ENCODE peak calls at places on chromosomes 5 and 9, in five cellular contexts. M, X, S, N and J are unnamed samples.

GRCh38 chr9:108041551-108041950 is 552.0 kb upstream of the KLF4 start:
- DNase-seq in S (peak), X (no peak), N (no peak), M (no peak), J (peak)

GRCh38 chr5:173198049-173198448 is 37.0 kb downstream of the NKX2-5 start:
- DNase-seq in M (no peak), N (no peak), X (no peak), S (no peak), J (no peak)

GRCh38 chr9:133561976-133562554 is 27.6 kb downstream of the ADAMTSL2 start:
- DNase-seq in X (no peak), N (no peak), M (no peak), S (no peak), J (no peak)

GRCh38 chr5:139443766-139444473 is 4.6 kb upstream of the DNAJC18 start:
- DNase-seq in M (no peak), N (no peak), X (no peak), S (no peak), J (peak)

GRCh38 chr5:181207214-181207959 is 2.4 kb upstream of the TRIM7 start:
- DNase-seq in X (peak), S (peak), N (no peak), M (peak), J (peak)

GRCh38 chr9:94056442-94056974 is 27.8 kb upstream of the PTPDC1 start:
- DNase-seq in X (no peak), S (no peak), N (no peak), M (no peak), J (peak)

GRCh38 chr5:61366841-61367240 is 34.8 kb downstream of the ZSWIM6 start:
- DNase-seq in N (no peak), X (no peak), S (no peak), M (no peak), J (no peak)

GRCh38 chr9:135581636-135582426 is 20.3 kb downstream of the PAEP start:
- DNase-seq in X (no peak), S (no peak), N (no peak), M (no peak), J (no peak)

GRCh38 chr5:105680858-105681257 is 1989.9 kb downstream of the EFNA5 start:
- DNase-seq in M (no peak), S (no peak), N (no peak), X (no peak), J (no peak)

GRCh38 chr9:441131-441530 is 226.5 kb downstream of the DOCK8 start:
- DNase-seq in M (no peak), S (no peak), X (no peak), N (no peak), J (no peak)

DNA sequence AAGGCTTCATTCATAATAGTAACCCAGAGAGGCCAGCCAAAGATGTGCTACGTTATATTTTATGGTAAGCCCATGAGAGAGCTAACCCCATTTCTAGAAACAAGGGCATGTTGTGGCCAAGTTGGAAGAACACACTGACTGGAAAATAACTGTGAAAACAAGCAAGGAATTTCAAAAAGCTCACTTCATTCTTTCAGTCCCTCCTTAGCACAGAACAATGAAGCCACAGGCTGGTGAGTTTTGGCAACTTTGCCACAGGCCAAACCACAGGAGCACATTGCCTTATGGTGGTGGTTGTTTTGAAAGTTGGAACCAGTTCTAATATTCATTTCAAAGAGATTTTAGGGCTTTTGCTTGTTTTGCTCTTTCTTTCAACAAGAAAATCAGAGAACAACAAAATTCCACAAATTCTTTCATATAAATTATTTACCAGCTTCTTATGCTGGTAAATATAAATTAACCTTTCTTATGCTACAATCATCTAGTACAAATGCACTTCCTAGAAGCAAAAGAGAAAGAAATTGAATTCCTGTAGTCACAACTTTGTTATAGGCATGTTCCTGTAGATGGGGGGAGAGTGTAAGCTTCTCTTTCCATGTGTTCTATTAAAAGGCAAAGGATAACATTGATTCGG is 225.4 kb upstream of the RFX3 start:
- DNase-seq in S (peak), M (peak), N (no peak), X (no peak), J (peak)
- TF ChIP-seq MAFK in S (no peak), M (no peak), N (no peak), X (no peak), J (no peak)

GRCh38 chr5:147782053-147783028 is at the start of gene JAKMIP2:
- DNase-seq in X (peak), N (peak), S (no peak), M (no peak), J (peak)
- TF ChIP-seq POLR2A in X (no peak), N (peak), S (no peak), M (no peak), J (no peak)

DNA sequence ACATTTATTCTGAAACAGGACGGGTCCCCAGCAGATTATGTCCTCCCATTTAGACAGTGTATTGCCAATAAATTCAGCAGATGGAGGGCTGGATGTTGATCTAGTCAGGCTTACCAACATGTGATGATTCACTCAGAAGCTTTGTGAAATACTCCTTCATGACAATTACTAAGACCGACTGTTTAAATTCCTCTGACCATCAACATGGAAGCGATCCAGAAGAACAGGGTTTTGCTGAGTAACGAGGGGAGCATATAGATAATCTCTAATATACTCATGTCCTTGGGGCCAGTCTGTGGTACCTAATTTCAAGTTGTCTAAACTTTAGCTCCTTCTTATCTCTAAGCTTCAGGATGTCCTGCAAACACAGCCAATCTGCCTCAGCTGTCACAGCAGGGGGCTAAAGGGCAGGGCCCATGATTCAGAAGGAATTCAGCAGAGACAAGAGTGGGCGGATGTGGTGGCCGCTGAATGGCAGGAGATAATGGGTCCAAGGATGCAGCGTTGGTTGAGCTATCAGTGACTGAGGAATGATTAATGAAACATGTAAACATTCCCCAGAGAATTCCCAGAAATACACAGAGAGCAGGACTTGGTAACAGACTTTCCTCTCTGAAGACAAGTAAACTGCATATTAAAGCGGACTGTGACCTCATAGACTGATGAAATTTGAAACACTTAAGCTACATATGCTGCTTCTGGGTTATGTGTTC is 109.4 kb downstream of the ANKRD55 start:
- DNase-seq in M (peak), S (peak), X (peak), N (peak), J (peak)
- TF ChIP-seq MAFK in M (no peak), S (peak), X (peak), N (no peak), J (peak)

DNA sequence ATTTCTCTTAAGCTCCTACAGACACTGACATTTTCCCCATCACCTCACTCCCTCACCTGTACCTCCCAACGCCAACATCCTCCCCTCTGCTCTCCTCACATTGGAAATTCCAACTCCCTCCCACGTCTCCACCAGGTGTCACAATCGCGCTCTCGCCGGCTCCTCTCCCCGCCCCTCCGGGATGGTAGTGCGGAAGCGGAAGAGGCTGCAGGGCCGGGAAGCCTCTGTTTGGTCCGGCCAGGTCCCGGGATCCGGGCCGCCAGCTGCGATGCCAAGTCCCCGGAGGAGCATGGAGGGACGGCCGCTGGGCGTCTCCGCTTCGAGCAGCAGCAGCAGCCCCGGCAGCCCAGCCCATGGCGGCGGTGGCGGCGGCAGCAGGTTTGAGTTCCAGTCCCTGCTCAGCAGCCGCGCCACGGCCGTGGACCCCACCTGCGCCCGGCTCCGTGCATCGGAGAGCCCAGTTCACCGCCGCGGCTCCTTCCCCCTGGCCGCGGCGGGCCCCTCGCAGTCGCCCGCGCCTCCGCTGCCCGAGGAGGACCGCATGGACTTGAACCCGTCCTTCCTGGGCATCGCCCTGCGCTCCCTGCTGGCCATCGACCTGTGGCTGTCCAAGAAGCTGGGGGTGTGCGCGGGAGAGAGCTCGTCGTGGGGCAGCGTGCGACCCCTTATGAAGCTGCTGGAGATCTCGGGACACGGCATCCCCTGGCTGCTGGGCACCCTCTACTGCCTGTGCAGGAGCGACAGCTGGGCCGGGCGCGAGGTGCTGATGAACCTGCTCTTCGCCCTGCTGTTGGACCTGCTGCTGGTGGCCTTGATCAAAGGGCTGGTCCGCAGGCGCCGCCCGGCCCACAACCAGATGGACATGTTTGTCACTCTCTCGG is at the start of gene PLPP6:
- DNase-seq in S (peak), N (peak), X (peak), M (peak), J (peak)
- TF ChIP-seq POLR2A in S (peak), N (peak), X (peak), M (peak), J (peak)

GRCh38 chr5:10736354-10736753 is 24.7 kb downstream of the DAP start:
- DNase-seq in N (no peak), S (no peak), M (no peak), X (no peak), J (no peak)

GRCh38 chr5:10733426-10733825 is 27.6 kb downstream of the DAP start:
- DNase-seq in X (no peak), M (no peak), S (no peak), N (no peak), J (no peak)

GRCh38 chr5:10735569-10736255 is 25.3 kb downstream of the DAP start:
- DNase-seq in X (no peak), M (no peak), N (no peak), S (no peak), J (no peak)

GRCh38 chr5:10734832-10735231 is 26.2 kb downstream of the DAP start:
- DNase-seq in S (no peak), X (no peak), M (no peak), N (no peak), J (no peak)

DNA sequence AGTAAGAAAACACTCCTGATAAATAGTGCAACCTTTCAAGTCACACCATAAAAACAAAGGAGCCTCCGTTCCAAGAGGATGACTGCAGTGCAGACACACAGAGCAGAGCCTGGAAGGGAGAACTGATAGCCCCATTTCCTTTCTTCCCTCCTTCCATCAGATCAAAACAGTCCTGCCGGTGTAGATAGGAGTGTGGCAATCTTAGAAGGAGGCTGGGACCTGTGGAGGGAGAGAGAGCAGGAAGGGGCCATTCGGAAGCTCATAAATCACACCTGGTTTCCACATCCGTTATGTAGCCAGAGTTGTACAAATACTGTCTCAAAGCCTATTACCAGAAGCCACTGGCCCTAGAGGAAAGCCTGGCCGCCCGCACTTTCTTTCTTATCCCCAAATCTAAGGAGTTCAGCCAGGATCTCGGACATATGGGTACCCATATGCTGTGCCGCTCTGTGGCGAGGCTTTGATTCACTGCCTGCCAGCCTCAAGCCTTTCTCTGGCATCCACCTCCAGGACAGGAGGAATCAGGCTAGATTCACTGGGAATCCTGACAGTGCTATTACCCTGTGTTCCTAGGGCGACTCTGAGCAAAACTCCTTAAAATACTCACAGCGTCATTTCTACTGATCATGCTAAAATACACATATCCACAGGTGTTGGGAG is 26.9 kb downstream of the DAP start:
- DNase-seq in S (no peak), X (peak), N (no peak), M (no peak), J (no peak)
- TF ChIP-seq MAFK in S (no peak), X (no peak), N (no peak), M (no peak), J (no peak)

DNA sequence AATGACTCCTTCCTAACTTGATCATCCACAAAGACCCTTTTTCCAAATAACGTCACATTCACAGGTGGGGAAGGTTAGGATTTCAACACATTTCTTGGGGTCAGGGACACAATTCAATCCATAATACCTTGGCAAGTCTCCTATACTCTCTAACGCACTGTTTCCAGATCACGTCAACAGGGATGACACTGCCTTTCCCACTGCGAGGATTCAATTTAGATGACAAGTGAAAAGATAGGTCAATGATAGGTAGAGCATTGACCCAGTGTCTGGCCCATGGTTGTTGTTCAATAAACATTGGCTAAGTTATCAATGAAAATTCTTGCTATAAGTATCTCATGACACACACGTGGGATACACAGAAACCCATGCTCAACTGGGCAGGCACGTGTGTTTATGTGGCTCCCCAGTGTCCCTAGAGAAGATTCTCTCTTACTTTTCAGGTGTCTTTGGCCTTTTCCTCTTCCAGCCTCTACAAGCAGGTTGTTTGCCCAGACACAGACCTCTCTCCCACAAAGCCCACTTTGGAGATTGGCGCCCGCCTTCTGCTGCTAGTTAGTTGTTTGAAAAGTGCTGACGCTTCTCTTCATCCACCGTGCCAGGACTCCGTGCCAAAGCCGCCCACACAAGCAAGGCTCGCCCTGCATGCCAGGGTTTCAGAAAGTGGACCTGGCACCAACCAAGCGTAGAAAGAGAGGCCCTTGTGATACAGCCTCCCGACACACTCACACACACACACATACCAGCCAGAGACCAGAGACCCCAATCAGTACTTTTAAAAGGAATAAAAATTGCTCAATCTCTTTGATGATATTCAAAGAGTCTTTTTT is 594.5 kb downstream of the BNC2 start:
- DNase-seq in N (no peak), S (no peak), X (no peak), M (no peak), J (no peak)
- TF ChIP-seq POLR2A in N (no peak), S (no peak), X (no peak), M (no peak), J (no peak)

GRCh38 chr9:124140941-124141568 is 116.7 kb upstream of the NEK6 start:
- DNase-seq in N (no peak), X (no peak), S (no peak), M (no peak), J (no peak)

GRCh38 chr9:124149992-124150391 is 107.8 kb upstream of the NEK6 start:
- DNase-seq in X (no peak), S (no peak), M (no peak), N (no peak), J (peak)

DNA sequence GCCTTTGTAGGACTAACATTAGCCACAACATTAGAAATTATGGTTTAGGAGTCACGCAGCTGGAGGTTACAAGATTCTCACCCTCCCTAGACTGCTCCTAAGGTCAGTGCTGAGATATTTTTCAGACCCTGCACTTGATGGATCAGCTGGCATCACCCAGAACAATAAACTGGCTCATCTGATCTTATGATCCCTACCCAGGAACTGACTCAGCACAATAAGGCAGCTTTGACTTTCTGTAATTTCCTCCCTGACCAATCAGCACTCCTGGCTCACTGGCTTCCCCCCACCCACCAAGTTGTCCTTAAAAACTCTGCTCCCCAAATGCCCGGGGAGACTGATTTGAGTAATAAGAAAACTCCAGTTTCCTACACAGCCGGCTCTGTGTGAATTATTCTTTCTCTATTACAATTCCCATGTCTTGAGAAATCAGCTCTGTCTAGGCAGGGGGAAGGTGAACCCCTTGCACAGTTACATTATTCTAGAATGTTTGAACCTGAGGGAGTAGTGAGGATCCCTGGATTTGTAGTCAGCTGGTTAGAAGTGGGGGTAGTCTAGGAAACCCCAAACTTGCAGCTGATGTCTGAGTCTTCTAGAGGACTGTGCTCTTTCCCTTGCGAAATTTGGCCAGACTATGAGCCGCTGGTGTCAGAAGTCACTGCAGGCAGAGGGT is 111.7 kb upstream of the NEK6 start:
- DNase-seq in X (no peak), N (no peak), M (no peak), S (no peak), J (no peak)
- TF ChIP-seq MAFK in X (peak), N (no peak), M (peak), S (peak), J (peak)

GRCh38 chr9:6079386-6079785 is 64.0 kb upstream of the RANBP6 start:
- DNase-seq in X (no peak), M (no peak), S (no peak), N (no peak), J (no peak)

GRCh38 chr9:6076856-6077255 is 61.4 kb upstream of the RANBP6 start:
- DNase-seq in N (no peak), M (no peak), S (no peak), X (no peak), J (peak)

GRCh38 chr9:6078382-6079105 is 63.1 kb upstream of the RANBP6 start:
- DNase-seq in X (no peak), S (no peak), N (no peak), M (no peak), J (no peak)

GRCh38 chr9:6086006-6086655 is 70.7 kb upstream of the RANBP6 start:
- DNase-seq in S (no peak), M (no peak), X (no peak), N (no peak), J (no peak)

GRCh38 chr9:6080154-6080716 is 64.8 kb upstream of the RANBP6 start:
- DNase-seq in S (peak), N (peak), X (peak), M (peak), J (peak)
- TF ChIP-seq POLR2A in S (peak), N (no peak), X (peak), M (no peak), J (no peak)

GRCh38 chr5:43019615-43020293 is 20.4 kb downstream of the ANXA2R start:
- DNase-seq in X (no peak), S (peak), N (no peak), M (peak), J (peak)
- TF ChIP-seq MAFK in X (no peak), S (peak), N (no peak), M (peak), J (no peak)